ENCODE peak calls at places on chromosomes 3 and 15, in four cellular contexts. Z, Y, U and S are unnamed samples.

GRCh38 chr3:15040844-15041243 is 24.3 kb downstream of the MRPS25 start:
- DNase-seq in Z (no peak), Y (no peak), U (no peak), S (no peak)

GRCh38 chr3:98172621-98173020 is 6.1 kb downstream of the OR5H15 start:
- DNase-seq in Z (peak), Y (no peak), U (no peak), S (no peak)

GRCh38 chr3:152026033-152026556 is 152.7 kb downstream of the SUCNR1 start:
- DNase-seq in Z (peak), Y (peak), U (peak), S (no peak)

GRCh38 chr15:60649845-60650548 is 171.1 kb upstream of the ICE2 start:
- DNase-seq in Z (no peak), Y (no peak), U (no peak), S (no peak)

GRCh38 chr15:99703603-99704443 is 29.4 kb downstream of the LYSMD4 start:
- DNase-seq in Z (peak), Y (peak), U (peak), S (no peak)

GRCh38 chr3:171553085-171553484 is 92.9 kb upstream of the TNIK start:
- DNase-seq in Z (no peak), Y (no peak), U (no peak), S (no peak)

GRCh38 chr15:100997442-100997841 is 78.3 kb downstream of the LRRK1 start:
- DNase-seq in Z (peak), Y (no peak), U (no peak), S (no peak)

GRCh38 chr15:73965094-73965729 is 26.9 kb downstream of the STOML1 start:
- DNase-seq in Z (peak), Y (no peak), U (no peak), S (peak)

GRCh38 chr3:17158941-17159682 is 274.4 kb downstream of the PLCL2 start:
- DNase-seq in Z (peak), Y (no peak), U (no peak), S (no peak)

GRCh38 chr3:22360977-22361376 is 610.0 kb upstream of the ZNF385D start:
- DNase-seq in Z (no peak), Y (no peak), U (peak), S (no peak)

GRCh38 chr3:129740120-129740519 is 133.6 kb upstream of the PLXND1 start:
- DNase-seq in Z (no peak), Y (no peak), U (no peak), S (no peak)

GRCh38 chr3:59334585-59334984 is 284.8 kb upstream of the CFAP20DC start:
- DNase-seq in Z (no peak), Y (no peak), U (peak), S (no peak)

GRCh38 chr3:126923423-126923822 is 59.5 kb upstream of the PLXNA1 start:
- DNase-seq in Z (no peak), Y (no peak), U (no peak), S (peak)

GRCh38 chr15:25710184-25710583 is 152.9 kb downstream of the ATP10A start:
- DNase-seq in Z (peak), Y (no peak), U (peak), S (peak)

GRCh38 chr3:73556520-73557371 is 68.0 kb downstream of the PDZRN3 start:
- DNase-seq in Z (no peak), Y (no peak), U (peak), S (no peak)

GRCh38 chr15:92638709-92639365 is 16.7 kb downstream of the FAM174B start:
- DNase-seq in Z (no peak), Y (no peak), U (no peak), S (peak)